ENCODE peak calls at places on chromosome 1, in seven cellular contexts. V is astrocyte of the spinal cord; G is HCT116; F is GM19239; J is brain microvascular endothelial cell; A is stimulated activated CD4-positive, alpha-beta T cell treated with anti-CD3 and anti-CD28 coated beads, Interleukin-15, amount 100 ng/mL, for 1 hour; Q is HEK293T. Z is an unnamed sample.

GRCh38 chr1:178238722-178239510 is 145.0 kb downstream of the RASAL2 start:
- DNase-seq in V (peak), G (peak), F (no peak), J (peak), A (no peak), Q (no peak), Z (no peak)

GRCh38 chr1:6727535-6727934 is 25.9 kb upstream of the DNAJC11 start:
- DNase-seq in V (peak), G (peak), F (peak), J (peak), A (peak), Q (peak), Z (no peak)

GRCh38 chr1:179806333-179806732 is 63.2 kb downstream of the FAM163A start:
- DNase-seq in V (no peak), G (no peak), F (no peak), J (no peak), A (no peak), Q (no peak), Z (no peak)

GRCh38 chr1:175373786-175374623 is 181.4 kb upstream of the KIAA0040 start:
- DNase-seq in V (peak), G (peak), F (peak), J (peak), A (no peak), Q (peak), Z (no peak)

GRCh38 chr1:61536174-61536573 is 188.8 kb downstream of the TM2D1 start:
- DNase-seq in V (no peak), G (no peak), F (no peak), J (no peak), A (no peak), Q (no peak), Z (no peak)

GRCh38 chr1:199734186-199734585 is 293.3 kb upstream of the NR5A2 start:
- DNase-seq in V (no peak), G (no peak), F (no peak), J (no peak), A (no peak), Q (no peak), Z (no peak)

GRCh38 chr1:18410407-18410806 is 70.3 kb upstream of the KLHDC7A start:
- DNase-seq in V (no peak), G (no peak), F (no peak), J (no peak), A (no peak), Q (no peak), Z (no peak)

GRCh38 chr1:36089393-36090121 is 865 bp downstream of the ADPRS start:
- DNase-seq in V (peak), G (no peak), F (no peak), J (peak), A (no peak), Q (peak), Z (no peak)

GRCh38 chr1:59041878-59042277 is 255.0 kb upstream of the FGGY start:
- DNase-seq in V (no peak), G (no peak), F (no peak), J (no peak), A (no peak), Q (no peak), Z (no peak)

GRCh38 chr1:178241057-178241456 is 147.2 kb downstream of the RASAL2 start:
- DNase-seq in V (peak), G (no peak), F (no peak), J (no peak), A (no peak), Q (no peak), Z (no peak)

GRCh38 chr1:243575070-243575469 is 275.0 kb downstream of the AKT3 start:
- DNase-seq in V (peak), G (no peak), F (no peak), J (no peak), A (no peak), Q (no peak), Z (no peak)

GRCh38 chr1:113101588-113101987 is 28.6 kb downstream of the LRIG2 start:
- DNase-seq in V (no peak), G (no peak), F (no peak), J (peak), A (no peak), Q (no peak), Z (no peak)

GRCh38 chr1:151222130-151222529 is 23.8 kb downstream of the PIP5K1A start:
- DNase-seq in V (no peak), G (no peak), F (no peak), J (no peak), A (no peak), Q (no peak), Z (no peak)

GRCh38 chr1:36766481-36766880 is 267.8 kb downstream of the GRIK3 start:
- DNase-seq in V (no peak), G (no peak), F (no peak), J (no peak), A (no peak), Q (no peak), Z (no peak)

GRCh38 chr1:178931843-178932551 is 61.1 kb upstream of the ANGPTL1 start:
- DNase-seq in V (peak), G (no peak), F (no peak), J (peak), A (no peak), Q (no peak), Z (no peak)

GRCh38 chr1:172742599-172743500 is 83.9 kb downstream of the FASLG start:
- DNase-seq in V (peak), G (peak), F (no peak), J (peak), A (no peak), Q (peak), Z (no peak)